ENCODE peak calls at places on chromosomes 6 and 20, in five cellular contexts. F is neuronal stem cell, A is H1, V is trophoblast cell, S is mesenchymal stem cell. O is an unnamed sample.

GRCh38 chr6:168683621-168684020 is 242.6 kb downstream of the SMOC2 start:
- DNase-seq in F (peak; percentile 35), A (peak; percentile 41), V (no peak), S (no peak), O (no peak)

GRCh38 chr6:81763051-81763450 is 10.6 kb upstream of the TENT5A start:
- DNase-seq in F (no peak), A (no peak), V (peak; percentile 68), S (no peak), O (no peak)

GRCh38 chr6:27178001-27178730 is 69.3 kb upstream of the PRSS16 start:
- DNase-seq in F (peak; percentile 71), A (no peak), V (peak; percentile 67), S (peak; percentile 96), O (peak; percentile 84)

GRCh38 chr6:16545382-16545781 is 215.9 kb downstream of the ATXN1 start:
- DNase-seq in F (no peak), A (no peak), V (no peak), S (no peak), O (no peak)

GRCh38 chr20:53984354-53984753 is 86.0 kb downstream of the BCAS1 start:
- DNase-seq in F (no peak), A (no peak), V (no peak), S (no peak), O (no peak)

GRCh38 chr6:72865467-72865866 is 243.6 kb downstream of the KCNQ5 start:
- DNase-seq in F (no peak), A (no peak), V (no peak), S (peak; percentile 22), O (no peak)

GRCh38 chr6:106509420-106510089 is 119.7 kb downstream of the RTN4IP1 start:
- DNase-seq in F (peak; percentile 14), A (peak; percentile 61), V (no peak), S (peak; percentile 65), O (peak; percentile 57)

GRCh38 chr6:89411019-89411268 is 1.1 kb downstream of the RRAGD start:
- DNase-seq in F (no peak), A (no peak), V (peak; percentile 11), S (no peak), O (no peak)

GRCh38 chr6:41735427-41736206 is at the start of gene TFEB:
- DNase-seq in F (peak; percentile 90), A (peak; percentile 98), V (peak; percentile 94), S (peak; percentile 91), O (peak; percentile 89)

GRCh38 chr20:9590189-9590588 is 75.8 kb downstream of the LAMP5 start:
- DNase-seq in F (no peak), A (no peak), V (no peak), S (peak; percentile 48), O (no peak)

GRCh38 chr6:36545767-36546663 is 1.3 kb downstream of the STK38 start:
- DNase-seq in F (no peak), A (no peak), V (peak; percentile 5), S (peak; percentile 66), O (no peak)

GRCh38 chr20:2624190-2624589 is 28.2 kb upstream of the NOP56 start:
- DNase-seq in F (no peak), A (no peak), V (no peak), S (no peak), O (no peak)

GRCh38 chr6:37432916-37433656 is at the start of gene CMTR1:
- DNase-seq in F (peak; percentile 83), A (peak; percentile 97), V (peak; percentile 94), S (peak; percentile 91), O (peak; percentile 92)

GRCh38 chr20:38623061-38623460 is 21.5 kb downstream of the ARHGAP40 start:
- DNase-seq in F (no peak), A (no peak), V (no peak), S (no peak), O (no peak)

GRCh38 chr6:39444479-39445019 is 122.0 kb upstream of the KCNK16 start:
- DNase-seq in F (no peak), A (peak; percentile 37), V (no peak), S (no peak), O (no peak)
- H2BK12ac ChIP-seq in F (no peak overlapping the region), A (no peak overlapping the region), V (no peak overlapping the region), S (no peak overlapping the region), O (no peak overlapping the region)

GRCh38 chr6:80676386-80676785 is 569.9 kb downstream of the BCKDHB start:
- DNase-seq in F (no peak), A (no peak), V (no peak), S (no peak), O (no peak)
- H2BK12ac ChIP-seq in F (no peak overlapping the region), A (no peak overlapping the region), V (no peak overlapping the region), S (no peak overlapping the region), O (no peak overlapping the region)

GRCh38 chr6:20444786-20445271 is 43.1 kb downstream of the E2F3 start:
- DNase-seq in F (no peak), A (no peak), V (no peak), S (peak; percentile 54), O (no peak)
- H2BK12ac ChIP-seq in F (no peak overlapping the region), A (no peak overlapping the region), V (no peak overlapping the region), S (no peak overlapping the region), O (no peak overlapping the region)

GRCh38 chr6:11975353-11975977 is 36.6 kb upstream of the HIVEP1 start:
- DNase-seq in F (no peak), A (no peak), V (peak; percentile 39), S (no peak), O (no peak)
- H2BK12ac ChIP-seq in F (no peak overlapping the region), A (no peak overlapping the region), V (no peak overlapping the region), S (peak overlapping the region; percentile 88), O (no peak overlapping the region)

GRCh38 chr6:135106611-135107010 is 52.0 kb upstream of the HBS1L start:
- DNase-seq in F (no peak), A (no peak), V (no peak), S (no peak), O (no peak)
- H2BK12ac ChIP-seq in F (no peak overlapping the region), A (no peak overlapping the region), V (no peak overlapping the region), S (no peak overlapping the region), O (no peak overlapping the region)

GRCh38 chr6:13613029-13613594 is 2.0 kb upstream of the NOL7 start:
- DNase-seq in F (no peak), A (no peak), V (no peak), S (no peak), O (no peak)

GRCh38 chr6:13614126-13614925 is 809 bp upstream of the NOL7 start:
- DNase-seq in F (no peak), A (no peak), V (peak; percentile 27), S (no peak), O (no peak)

GRCh38 chr6:13614926-13615801 is at the start of gene NOL7:
- DNase-seq in F (peak; percentile 96), A (peak; percentile 99), V (peak; percentile 97), S (peak; percentile 98), O (peak; percentile 96)

GRCh38 chr6:13615802-13616140 is 636 bp downstream of the NOL7 start:
- DNase-seq in F (peak; percentile 24), A (peak; percentile 59), V (peak; percentile 28), S (peak; percentile 63), O (no peak)

DNA sequence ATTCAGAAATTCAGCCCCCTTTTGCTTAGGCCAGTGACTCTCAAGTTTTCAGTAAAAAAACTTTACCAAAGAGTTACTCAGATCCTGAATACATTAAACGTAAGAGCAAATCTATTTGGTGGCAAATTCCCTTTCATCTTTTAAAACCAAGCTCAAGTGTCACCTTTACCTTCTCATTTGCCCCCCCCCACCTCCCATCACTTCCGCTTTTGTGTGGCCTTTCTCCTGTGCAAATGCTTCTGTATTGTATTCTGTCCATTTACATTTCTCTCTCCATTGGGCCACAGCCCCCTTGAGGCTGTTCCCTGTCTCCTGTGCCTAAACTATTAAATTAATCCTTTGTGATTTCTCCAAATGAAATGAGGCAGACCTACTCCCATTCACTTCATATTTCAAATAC is 1.9 kb downstream of the NOL7 start:
- DNase-seq in F (no peak), A (no peak), V (no peak), S (no peak), O (no peak)
- H2BK12ac ChIP-seq in F (no peak overlapping the region), A (no peak overlapping the region), V (no peak overlapping the region), S (no peak overlapping the region), O (no peak overlapping the region)

GRCh38 chr6:156787569-156788492 is 10.7 kb downstream of the ARID1B start:
- DNase-seq in F (no peak), A (no peak), V (no peak), S (no peak), O (no peak)
- H2BK12ac ChIP-seq in F (no peak overlapping the region), A (no peak overlapping the region), V (no peak overlapping the region), S (no peak overlapping the region), O (no peak overlapping the region)

GRCh38 chr20:43786885-43787284 is 60.1 kb upstream of the GTSF1L start:
- DNase-seq in F (no peak), A (no peak), V (no peak), S (no peak), O (no peak)
- H2BK12ac ChIP-seq in F (no peak overlapping the region), A (no peak overlapping the region), V (no peak overlapping the region), S (no peak overlapping the region), O (no peak overlapping the region)

GRCh38 chr6:67497749-67498148 is 1137.3 kb upstream of the ADGRB3 start:
- DNase-seq in F (no peak), A (no peak), V (no peak), S (no peak), O (no peak)

GRCh38 chr6:67506352-67506751 is 1128.7 kb upstream of the ADGRB3 start:
- DNase-seq in F (no peak), A (no peak), V (no peak), S (no peak), O (no peak)

GRCh38 chr6:67496191-67496590 is 1138.9 kb upstream of the ADGRB3 start:
- DNase-seq in F (no peak), A (no peak), V (no peak), S (no peak), O (no peak)

DNA sequence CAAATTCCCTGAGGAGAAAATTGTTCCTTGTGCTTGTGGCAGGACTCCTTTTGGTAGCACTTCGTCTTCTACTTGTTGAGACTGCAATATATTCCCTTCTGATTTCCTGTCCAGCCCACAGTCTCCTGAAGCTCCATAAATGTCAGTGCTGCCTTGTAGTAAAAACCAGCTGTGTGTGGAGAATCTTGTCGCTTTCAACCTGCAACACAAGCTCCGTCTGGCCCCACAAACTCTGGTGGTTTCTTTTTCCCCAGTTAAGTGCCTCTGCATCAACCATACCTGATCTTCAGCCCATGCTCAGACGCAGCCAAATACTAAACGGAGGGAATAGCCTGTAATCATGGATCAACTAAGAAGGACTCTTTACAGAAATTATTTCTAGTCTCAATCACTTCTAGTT is 1133.3 kb upstream of the ADGRB3 start:
- DNase-seq in F (no peak), A (no peak), V (no peak), S (peak; percentile 30), O (no peak)
- H2BK12ac ChIP-seq in F (no peak overlapping the region), A (no peak overlapping the region), V (no peak overlapping the region), S (no peak overlapping the region), O (no peak overlapping the region)

GRCh38 chr6:157638779-157639178 is 184.3 kb upstream of the SNX9 start:
- DNase-seq in F (no peak), A (no peak), V (no peak), S (no peak), O (no peak)
- H2BK12ac ChIP-seq in F (no peak overlapping the region), A (no peak overlapping the region), V (no peak overlapping the region), S (no peak overlapping the region), O (no peak overlapping the region)